ENCODE peak calls at places on chromosomes 12 and 14, in five cellular contexts. Y is stomach; I is aorta; O is CD8-positive, alpha-beta memory T cell; C is GM23248. E is an unnamed sample. For H3K4me1, the result is how much of the 10 kb centered on the place peaks cover.

GRCh38 chr12:47946413-47947107 is 16.8 kb upstream of the TMEM106C start:
- DNase-seq in Y (no peak), I (no peak), O (no peak), C (peak), E (no peak)

GRCh38 chr12:121858662-121859572 is at the start of gene HPD:
- DNase-seq in Y (no peak), I (peak), O (no peak), C (peak), E (peak)

GRCh38 chr12:63098851-63099250 is 52.1 kb downstream of the AVPR1A start:
- DNase-seq in Y (no peak), I (no peak), O (no peak), C (no peak), E (no peak)

GRCh38 chr12:132330549-132330881 is 1.1 kb upstream of the GALNT9 start:
- DNase-seq in Y (no peak), I (no peak), O (no peak), C (no peak), E (no peak)

GRCh38 chr14:69620211-69620611 is 8.8 kb downstream of the SUSD6 start:
- DNase-seq in Y (no peak), I (no peak), O (no peak), C (no peak), E (no peak)

GRCh38 chr12:29309320-29309902 is 71.6 kb downstream of the ERGIC2 start:
- DNase-seq in Y (no peak), I (no peak), O (no peak), C (peak), E (no peak)

GRCh38 chr12:114316076-114316475 is 89.9 kb downstream of the TBX5 start:
- DNase-seq in Y (no peak), I (no peak), O (no peak), C (peak), E (no peak)

GRCh38 chr14:91094772-91095171 is 19.1 kb upstream of the DGLUCY start:
- DNase-seq in Y (no peak), I (no peak), O (no peak), C (no peak), E (no peak)

GRCh38 chr12:107385518-107385917 is 292.2 kb upstream of the CRY1 start:
- DNase-seq in Y (no peak), I (no peak), O (no peak), C (peak), E (no peak)

GRCh38 chr12:124395284-124395752 is 100.4 kb downstream of the RFLNA start:
- DNase-seq in Y (no peak), I (no peak), O (no peak), C (peak), E (no peak)

GRCh38 chr14:88879016-88879415 is 54.6 kb downstream of the TTC8 start:
- DNase-seq in Y (no peak), I (no peak), O (no peak), C (peak), E (no peak)

GRCh38 chr14:90301580-90302181 is 30.1 kb downstream of the NRDE2 start:
- DNase-seq in Y (no peak), I (no peak), O (no peak), C (peak), E (no peak)

GRCh38 chr12:62763827-62764226 is 171.1 kb downstream of the PPM1H start:
- DNase-seq in Y (no peak), I (no peak), O (no peak), C (no peak), E (no peak)

GRCh38 chr12:97386133-97386581 is 76.4 kb upstream of the RMST start:
- DNase-seq in Y (no peak), I (no peak), O (no peak), C (no peak), E (no peak)

GRCh38 chr12:63353559-63353958 is 202.6 kb upstream of the AVPR1A start:
- DNase-seq in Y (no peak), I (no peak), O (no peak), C (peak), E (no peak)

GRCh38 chr12:49518914-49519573 is 19.8 kb upstream of the KCNH3 start:
- DNase-seq in Y (no peak), I (no peak), O (no peak), C (peak), E (no peak)

GRCh38 chr12:66107451-66107915 is 23.1 kb downstream of the LLPH start:
- DNase-seq in Y (peak), I (no peak), O (peak), C (peak), E (peak)

GRCh38 chr14:71586131-71586893 is 345.9 kb upstream of the RGS6 start:
- DNase-seq in Y (no peak), I (no peak), O (no peak), C (peak), E (peak)

GRCh38 chr14:66311935-66312334 is 174.2 kb upstream of the CCDC196 start:
- DNase-seq in Y (no peak), I (no peak), O (no peak), C (no peak), E (no peak)

GRCh38 chr14:31229009-31229408 is 21.4 kb upstream of the HECTD1 start:
- DNase-seq in Y (no peak), I (no peak), O (no peak), C (no peak), E (no peak)

GRCh38 chr14:101110729-101111619 is 207.5 kb upstream of the RTL1 start:
- DNase-seq in Y (peak), I (peak), O (no peak), C (no peak), E (peak)

GRCh38 chr14:91649930-91650329 is 82.0 kb downstream of the CATSPERB start:
- DNase-seq in Y (no peak), I (no peak), O (no peak), C (peak), E (no peak)

GRCh38 chr14:99234982-99235491 is 37.0 kb downstream of the BCL11B start:
- DNase-seq in Y (no peak), I (no peak), O (peak), C (no peak), E (no peak)

GRCh38 chr14:99966030-99966429 is 99.2 kb upstream of the EVL start:
- DNase-seq in Y (no peak), I (no peak), O (no peak), C (no peak), E (no peak)

GRCh38 chr14:33847066-33847465 is 103.8 kb downstream of the EGLN3 start:
- DNase-seq in Y (no peak), I (no peak), O (no peak), C (peak), E (no peak)

GRCh38 chr12:42094277-42094676 is 50.4 kb downstream of the GXYLT1 start:
- DNase-seq in Y (no peak), I (no peak), O (peak), C (peak), E (no peak)

GRCh38 chr12:64670856-64671639 is 60.8 kb downstream of the RASSF3 start:
- DNase-seq in Y (peak), I (no peak), O (no peak), C (peak), E (no peak)

GRCh38 chr12:11897923-11898322 is 172.8 kb upstream of the BCL2L14 start:
- DNase-seq in Y (no peak), I (no peak), O (no peak), C (no peak), E (no peak)
- H3K4me1 ChIP-seq in Y (under half), I (under half), O (under half), C (under half), E (under half)

GRCh38 chr14:24441485-24441884 is 1.1 kb downstream of the SDR39U1 start:
- DNase-seq in Y (no peak), I (no peak), O (no peak), C (no peak), E (no peak)
- H3K4me1 ChIP-seq in Y (under half), I (under half), O (under half), C (under half), E (under half)

DNA sequence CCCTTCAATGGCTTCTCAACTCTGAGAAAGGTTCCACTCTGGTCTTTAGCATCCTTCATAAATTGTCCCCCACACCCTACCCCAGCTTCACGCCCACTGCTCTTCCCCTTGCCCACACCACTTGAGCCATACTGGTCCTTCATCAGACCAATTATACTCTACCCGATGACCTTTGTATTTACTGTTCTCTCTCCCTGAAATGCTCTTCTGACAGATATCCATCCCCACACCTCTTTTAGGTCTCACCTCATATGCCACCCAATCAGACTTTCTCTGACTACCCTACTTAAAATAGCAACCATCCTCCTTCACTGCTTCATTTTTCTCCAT is 135.7 kb downstream of the MED13L start:
- DNase-seq in Y (no peak), I (no peak), O (no peak), C (no peak), E (no peak)
- H3K4me1 ChIP-seq in Y (under half), I (under half), O (under half), C (half or more), E (under half)

GRCh38 chr12:46208370-46208769 is 60.5 kb downstream of the SLC38A1 start:
- DNase-seq in Y (no peak), I (no peak), O (no peak), C (no peak), E (no peak)
- H3K4me1 ChIP-seq in Y (under half), I (under half), O (half or more), C (under half), E (under half)

DNA sequence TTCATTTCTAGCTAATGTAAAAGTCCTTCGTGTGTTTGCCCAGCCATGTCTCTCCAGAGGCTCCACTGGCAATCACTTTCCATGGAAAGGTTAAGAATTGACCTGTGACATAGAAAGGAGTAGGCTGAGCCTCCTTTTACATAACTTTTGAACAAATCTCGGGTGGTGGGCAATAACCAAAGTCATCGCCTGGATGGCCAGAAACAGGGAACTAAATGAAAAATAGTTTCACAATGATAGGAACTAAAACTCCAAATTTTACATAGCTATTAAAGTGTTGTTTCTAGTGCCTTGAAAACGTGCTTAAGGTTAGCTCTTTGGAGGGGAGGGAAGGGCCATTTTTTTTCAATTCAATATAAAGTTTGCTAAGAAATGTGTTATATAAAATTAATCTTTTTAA is 6.5 kb downstream of the BHLHE41 start:
- DNase-seq in Y (no peak), I (no peak), O (no peak), C (no peak), E (no peak)
- H3K4me1 ChIP-seq in Y (under half), I (under half), O (under half), C (under half), E (under half)

GRCh38 chr12:68743416-68743815 is 2.6 kb upstream of the SLC35E3 start:
- DNase-seq in Y (no peak), I (no peak), O (no peak), C (peak), E (no peak)

GRCh38 chr12:68746572-68747180 is 700 bp downstream of the SLC35E3 start:
- DNase-seq in Y (peak), I (peak), O (no peak), C (peak), E (peak)

GRCh38 chr12:68745376-68745903 is 536 bp upstream of the SLC35E3 start:
- DNase-seq in Y (no peak), I (no peak), O (no peak), C (no peak), E (no peak)

GRCh38 chr12:68749443-68749842 is 3.5 kb downstream of the SLC35E3 start:
- DNase-seq in Y (no peak), I (no peak), O (no peak), C (no peak), E (no peak)

GRCh38 chr12:68745904-68746571 is at the start of gene SLC35E3:
- DNase-seq in Y (peak), I (peak), O (peak), C (peak), E (peak)
- H3K4me1 ChIP-seq in Y (under half), I (under half), O (under half), C (under half), E (under half)

DNA sequence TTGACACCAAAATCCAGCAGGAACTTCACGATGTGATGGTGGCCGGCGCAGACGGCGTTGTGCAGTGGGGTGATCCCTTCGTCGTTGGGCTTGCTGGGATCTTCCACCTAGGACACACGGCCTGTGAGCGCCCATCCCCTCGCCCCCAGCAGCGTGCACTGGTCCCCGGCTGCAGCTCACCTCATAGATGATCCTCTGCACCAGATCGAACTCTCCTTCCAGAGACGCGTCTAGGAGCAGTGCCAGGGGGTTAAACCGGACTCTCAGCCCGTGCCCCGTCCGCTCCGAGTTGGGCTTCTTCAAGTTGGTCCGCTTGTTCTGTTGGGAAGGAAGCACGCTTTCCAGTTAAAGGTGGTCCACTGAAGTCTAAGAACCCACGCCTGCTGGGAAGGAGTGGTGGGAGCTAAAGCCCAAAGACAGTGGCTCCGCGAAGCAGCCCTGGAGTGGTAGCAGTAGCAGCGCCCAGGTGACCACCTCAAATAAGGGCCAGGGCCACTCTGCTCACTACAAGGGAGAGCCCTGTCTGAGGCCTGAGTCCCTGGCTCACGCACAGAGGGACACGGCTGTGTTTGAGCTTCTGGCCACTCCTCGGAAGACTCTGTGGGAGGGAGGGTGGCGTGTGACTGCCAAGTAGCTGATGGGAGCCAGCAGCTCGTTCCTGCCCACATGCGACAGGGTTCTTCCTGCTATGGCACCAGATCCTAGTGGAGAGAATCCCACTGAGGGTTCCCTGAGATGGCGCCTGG is 23.3 kb downstream of the ZFYVE21 start:
- DNase-seq in Y (no peak), I (peak), O (peak), C (no peak), E (no peak)
- H3K4me1 ChIP-seq in Y (under half), I (under half), O (under half), C (under half), E (under half)

GRCh38 chr12:79531547-79531946 is 159.2 kb downstream of the PAWR start:
- DNase-seq in Y (no peak), I (no peak), O (no peak), C (no peak), E (no peak)

GRCh38 chr12:79522657-79523386 is 167.9 kb downstream of the PAWR start:
- DNase-seq in Y (no peak), I (no peak), O (no peak), C (no peak), E (no peak)

GRCh38 chr12:79524507-79525148 is 166.1 kb downstream of the PAWR start:
- DNase-seq in Y (no peak), I (no peak), O (no peak), C (no peak), E (no peak)

GRCh38 chr12:79525357-79525756 is 165.4 kb downstream of the PAWR start:
- DNase-seq in Y (no peak), I (no peak), O (no peak), C (no peak), E (no peak)

GRCh38 chr12:79527498-79527897 is 163.3 kb downstream of the PAWR start:
- DNase-seq in Y (no peak), I (no peak), O (no peak), C (peak), E (no peak)
- H3K4me1 ChIP-seq in Y (under half), I (under half), O (under half), C (under half), E (under half)

DNA sequence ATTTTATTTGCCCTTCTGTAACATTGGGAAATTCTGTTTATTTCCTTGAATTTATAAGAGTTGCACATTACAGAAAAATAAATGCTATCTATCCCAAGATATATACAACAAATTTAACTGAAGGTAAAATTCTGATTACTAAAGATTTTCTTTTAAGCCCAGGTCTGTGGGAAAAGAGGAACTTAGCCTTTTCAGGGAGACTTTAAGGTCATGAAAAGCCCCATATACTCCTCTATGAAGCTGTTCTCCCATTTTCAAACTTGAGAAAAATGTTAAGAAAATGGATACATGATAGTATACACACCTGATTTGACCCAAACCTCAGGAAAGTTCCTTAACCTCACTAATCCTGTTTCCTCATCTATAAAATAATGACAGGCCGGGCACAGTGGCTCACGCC is 7.1 kb downstream of the SINHCAF start:
- DNase-seq in Y (no peak), I (no peak), O (no peak), C (no peak), E (no peak)
- H3K4me1 ChIP-seq in Y (under half), I (under half), O (half or more), C (under half), E (under half)

E was measured in right atrium auricular region.